ENCODE peak calls at places on chromosomes 1 and 21, in six cellular contexts. T is naive thymus-derived CD8-positive, alpha-beta T cell; H is Caki2; M is nucleus accumbens; F is stromal cell of bone marrow; K is adipocyte. S is an unnamed sample.

GRCh38 chr1:24694380-24694843 is 50.8 kb upstream of the CLIC4 start:
- DNase-seq in H (no peak), F (no peak), K (peak; percentile 16), T (no peak), M (no peak), S (no peak)

GRCh38 chr1:161119379-161120061 is 1.6 kb downstream of the NIT1 start:
- DNase-seq in H (peak; percentile 72), M (no peak), K (peak; percentile 77), F (peak; percentile 54), T (peak; percentile 48), S (peak; percentile 59)

GRCh38 chr1:19676438-19676922 is 11.8 kb downstream of the HTR6 start:
- DNase-seq in K (peak; percentile 79), M (no peak), H (peak; percentile 57), F (peak; percentile 75), T (no peak), S (peak; percentile 37)

GRCh38 chr1:41739061-41739955 is 179.4 kb downstream of the HIVEP3 start:
- DNase-seq in H (no peak), T (peak; percentile 60), F (peak; percentile 70), M (no peak), K (peak; percentile 95), S (no peak)

GRCh38 chr1:59057211-59057694 is 239.6 kb upstream of the FGGY start:
- DNase-seq in T (no peak), M (no peak), H (peak; percentile 16), F (peak; percentile 99), K (peak; percentile 99), S (no peak)

GRCh38 chr1:89822109-89822962 is 1.5 kb downstream of the LRRC8D start:
- DNase-seq in M (no peak), H (no peak), K (no peak), F (no peak), T (no peak), S (no peak)

GRCh38 chr21:35048183-35048601 is 910 bp downstream of the RUNX1 start:
- DNase-seq in K (peak; percentile 58), H (no peak), F (no peak), M (no peak), T (peak; percentile 28), S (no peak)

GRCh38 chr1:179025975-179026812 is 500 bp downstream of the FAM20B start:
- DNase-seq in K (peak; percentile 76), F (no peak), M (peak; percentile 65), H (peak; percentile 72), T (peak; percentile 74), S (peak; percentile 75)

GRCh38 chr1:152441756-152442155 is 27.7 kb upstream of the CRNN start:
- DNase-seq in F (no peak), H (no peak), M (no peak), K (no peak), T (no peak), S (no peak)

GRCh38 chr21:41369915-41370839 is 8.3 kb downstream of the MX2 start:
- DNase-seq in M (no peak), K (no peak), H (no peak), F (no peak), T (no peak), S (no peak)

GRCh38 chr1:216498277-216498676 is 75.0 kb upstream of the USH2A start:
- DNase-seq in T (no peak), K (no peak), H (no peak), F (no peak), M (no peak), S (no peak)

GRCh38 chr1:61950418-61950817 is 208.1 kb downstream of the PATJ start:
- DNase-seq in K (no peak), F (no peak), H (peak; percentile 20), T (no peak), M (no peak), S (no peak)

GRCh38 chr1:229229721-229230135 is 41.2 kb upstream of the RAB4A start:
- DNase-seq in K (peak; percentile 54), T (no peak), F (no peak), H (no peak), M (peak; percentile 83), S (no peak)

GRCh38 chr1:179079113-179079761 is 2.6 kb upstream of the TOR3A start:
- DNase-seq in H (peak; percentile 54), T (peak; percentile 44), K (peak; percentile 91), M (peak; percentile 42), F (peak; percentile 63), S (peak; percentile 75)

GRCh38 chr1:156704166-156704711 is 1.1 kb downstream of the CRABP2 start:
- DNase-seq in T (no peak), K (no peak), H (no peak), F (no peak), M (no peak), S (no peak)

GRCh38 chr1:27931184-27931583 is 3.6 kb upstream of the SMPDL3B start:
- DNase-seq in K (no peak), T (no peak), M (no peak), F (no peak), H (no peak), S (no peak)

GRCh38 chr1:2300851-2301606 is 72.9 kb downstream of the SKI start:
- DNase-seq in H (no peak), M (peak; percentile 22), T (peak; percentile 93), F (peak; percentile 45), K (no peak), S (no peak)